ENCODE peak calls at places on chromosomes 7 and 10, in six cellular contexts. R, D, G, A, P and H are unnamed samples.

GRCh38 chr7:5143935-5144903 is 45.8 kb upstream of the WIPI2 start:
- DNase-seq in A (peak), P (peak), D (peak), R (no peak), G (peak), H (no peak)

GRCh38 chr10:100847440-100847839 is 65.3 kb upstream of the SLF2 start:
- DNase-seq in P (no peak), R (no peak), D (no peak), G (no peak), A (no peak), H (no peak)

GRCh38 chr7:116912269-116912909 is 40.9 kb upstream of the ST7 start:
- DNase-seq in G (no peak), A (no peak), R (no peak), P (no peak), D (no peak), H (no peak)

GRCh38 chr10:133142523-133143199 is 17.4 kb upstream of the KNDC1 start:
- DNase-seq in R (no peak), P (no peak), G (no peak), A (no peak), D (no peak), H (no peak)

GRCh38 chr10:10872035-10872673 is 145.5 kb upstream of the CELF2 start:
- DNase-seq in G (peak), P (no peak), R (no peak), D (no peak), A (no peak), H (no peak)

GRCh38 chr7:154631162-154631561 is 371.8 kb downstream of the PAXIP1 start:
- DNase-seq in G (no peak), A (no peak), D (no peak), P (no peak), R (no peak), H (no peak)

GRCh38 chr7:108528183-108528712 is 2.3 kb upstream of the PNPLA8 start:
- DNase-seq in G (peak), A (no peak), R (no peak), P (no peak), D (peak), H (no peak)

GRCh38 chr10:122510326-122510725 is 49.0 kb downstream of the HTRA1 start:
- DNase-seq in D (no peak), P (no peak), R (no peak), A (no peak), G (no peak), H (no peak)

GRCh38 chr7:81499262-81500116 is 270.4 kb downstream of the HGF start:
- DNase-seq in P (peak), D (no peak), G (peak), A (no peak), R (no peak), H (peak)

GRCh38 chr7:33334349-33334748 is 205.0 kb downstream of the BBS9 start:
- DNase-seq in A (no peak), G (no peak), P (peak), D (no peak), R (no peak), H (no peak)

GRCh38 chr7:151381333-151382078 is 28.3 kb downstream of the WDR86 start:
- DNase-seq in R (no peak), P (no peak), D (peak), A (peak), G (no peak), H (no peak)

GRCh38 chr10:113947138-113948011 is 92.9 kb downstream of the NHLRC2 start:
- DNase-seq in P (no peak), A (peak), D (peak), G (peak), R (no peak), H (no peak)

GRCh38 chr10:131452926-131453771 is 141.6 kb upstream of the TCERG1L start:
- DNase-seq in D (no peak), G (no peak), A (no peak), R (no peak), P (no peak), H (peak)

GRCh38 chr7:20320322-20320721 is 10.4 kb upstream of the ITGB8 start:
- DNase-seq in R (no peak), G (no peak), A (no peak), D (no peak), P (no peak), H (no peak)
- H3K4me3 ChIP-seq in R (no peak), G (no peak), A (no peak), D (no peak), P (no peak), H (no peak)

GRCh38 chr7:157011333-157012112 is 1.1 kb upstream of the MNX1 start:
- DNase-seq in P (no peak), G (no peak), R (no peak), D (no peak), A (no peak), H (no peak)
- TF ChIP-seq POLR2A in P (no peak), G (no peak), R (no peak), D (no peak), A (no peak), H (no peak)

GRCh38 chr10:80359644-80360043 is 3.1 kb downstream of the DYDC2 start:
- DNase-seq in R (no peak), G (no peak), P (no peak), D (no peak), A (no peak), H (no peak)

GRCh38 chr10:80357000-80357803 is 621 bp downstream of the DYDC2 start:
- DNase-seq in A (no peak), D (peak), R (no peak), G (no peak), P (no peak), H (peak)

GRCh38 chr10:80357804-80358125 is 1.2 kb downstream of the DYDC2 start:
- DNase-seq in G (no peak), P (no peak), A (no peak), R (no peak), D (no peak), H (no peak)

GRCh38 chr10:80351220-80351619 is 5.3 kb downstream of the DYDC1 start:
- DNase-seq in A (no peak), G (no peak), D (no peak), R (no peak), P (no peak), H (no peak)

DNA sequence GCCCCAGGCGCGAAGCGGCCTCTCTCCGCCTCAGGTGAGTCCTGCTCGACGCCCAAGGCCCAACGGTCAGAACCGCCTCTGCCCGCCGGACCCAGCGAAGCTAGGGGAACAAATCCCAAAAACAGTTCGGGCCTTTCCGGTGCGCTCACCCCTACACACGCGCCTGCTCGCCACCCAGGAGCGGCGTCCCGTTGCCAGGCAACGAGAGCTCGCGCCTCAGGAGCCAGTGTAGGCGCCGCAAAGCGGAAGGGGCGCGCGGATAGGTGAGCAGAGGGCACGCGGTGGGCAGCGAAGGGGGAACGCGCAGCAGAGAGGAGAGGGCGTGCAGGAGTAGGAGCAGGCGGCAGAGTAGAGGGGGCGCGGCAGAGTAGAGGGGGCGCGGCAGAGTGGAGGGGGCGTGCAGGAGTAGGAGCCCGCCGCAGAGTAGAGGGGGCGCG is at the start of the genes DYDC1 and DYDC2:
- DNase-seq in R (no peak), P (peak), G (peak), A (peak), D (peak), H (peak)
- H3K4me3 ChIP-seq in R (peak), P (no peak), G (no peak), A (peak), D (peak), H (peak)

GRCh38 chr10:102410427-102411073 is 8.0 kb downstream of the PSD start:
- DNase-seq in R (no peak), P (no peak), D (no peak), G (no peak), A (no peak), H (peak)
- TF ChIP-seq POLR2A in R (no peak), P (no peak), D (no peak), G (no peak), A (no peak), H (no peak)

GRCh38 chr10:106625761-106626160 is 538.7 kb downstream of the SORCS1 start:
- DNase-seq in G (no peak), R (no peak), P (no peak), A (no peak), D (no peak), H (no peak)
- H3K4me3 ChIP-seq in G (no peak), R (no peak), P (no peak), A (no peak), D (no peak), H (no peak)

GRCh38 chr7:102321351-102322201 is 34.7 kb downstream of the SPDYE6 start:
- DNase-seq in G (no peak), R (peak), A (no peak), D (peak), P (peak), H (peak)
- TF ChIP-seq POLR2A in G (no peak), R (no peak), A (no peak), D (no peak), P (no peak), H (no peak)

GRCh38 chr7:94483843-94484242 is 25.8 kb upstream of the CASD1 start:
- DNase-seq in P (no peak), G (no peak), A (no peak), R (no peak), D (no peak), H (no peak)

GRCh38 chr7:94477878-94478277 is 31.7 kb upstream of the CASD1 start:
- DNase-seq in P (no peak), D (no peak), A (no peak), R (no peak), G (no peak), H (no peak)

GRCh38 chr7:94476251-94476840 is 33.3 kb upstream of the CASD1 start:
- DNase-seq in R (no peak), D (no peak), P (no peak), A (no peak), G (no peak), H (no peak)

GRCh38 chr7:94478648-94479214 is 30.9 kb upstream of the CASD1 start:
- DNase-seq in G (no peak), D (no peak), R (no peak), A (no peak), P (no peak), H (no peak)

DNA sequence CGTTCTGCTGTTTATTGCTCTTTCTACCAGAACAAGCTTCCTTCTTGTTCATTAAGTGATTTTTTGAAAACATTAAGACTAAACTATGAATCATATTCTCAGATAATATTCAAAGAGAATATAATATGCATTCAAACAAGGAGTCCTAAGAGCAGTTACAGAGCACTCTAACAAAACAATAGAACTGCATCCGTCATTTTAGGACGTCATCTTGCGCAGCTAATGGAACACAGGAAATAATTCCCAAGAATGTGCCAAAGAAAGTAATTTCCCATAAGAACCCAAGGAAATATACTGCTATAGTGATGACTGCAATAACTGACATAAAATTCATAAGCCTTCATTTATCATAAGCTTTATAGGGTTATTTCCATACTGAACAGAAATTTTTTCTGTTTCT is 28.4 kb upstream of the CASD1 start:
- DNase-seq in G (no peak), D (no peak), P (no peak), R (no peak), A (no peak), H (no peak)
- H3K4me3 ChIP-seq in G (no peak), D (no peak), P (no peak), R (no peak), A (no peak), H (no peak)

DNA sequence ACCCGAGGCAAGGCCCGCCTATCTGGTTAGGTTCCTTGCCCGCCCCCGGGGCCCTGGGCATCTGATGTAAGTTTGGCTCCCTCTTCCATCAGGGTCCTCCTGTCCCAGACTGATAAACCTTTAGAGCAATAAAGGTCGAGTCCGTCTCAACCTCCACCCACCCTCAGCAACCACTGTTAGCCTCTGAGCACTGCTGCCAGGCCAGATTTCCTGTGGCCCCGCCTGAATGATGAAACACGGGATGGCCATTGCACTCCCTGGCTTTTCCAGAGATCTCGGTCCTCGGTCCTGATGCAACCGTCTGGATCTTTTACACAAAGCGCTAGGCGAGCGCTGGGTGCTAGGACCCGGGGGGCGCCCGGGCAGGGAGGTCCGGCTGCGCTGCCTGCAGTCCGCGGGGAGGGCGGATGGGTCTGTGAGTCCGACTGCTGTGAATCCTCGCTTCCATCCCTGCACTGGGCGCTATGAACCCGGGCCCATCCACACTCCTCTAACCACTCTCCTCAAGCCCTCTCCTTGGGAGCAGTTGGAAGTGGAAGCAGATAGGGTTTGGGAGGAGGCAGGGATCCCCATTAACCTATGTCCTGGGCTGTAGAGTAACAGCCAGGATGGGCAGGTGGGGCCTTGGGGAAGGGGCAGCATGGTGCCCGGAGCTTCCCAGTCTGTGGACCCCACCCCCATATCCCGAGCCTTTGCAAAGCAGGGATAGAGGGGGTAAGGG is 875 bp upstream of the DDIT4 start:
- DNase-seq in P (peak), A (peak), D (peak), G (peak), R (peak), H (peak)
- TF ChIP-seq POLR2A in P (peak), A (no peak), D (no peak), G (no peak), R (peak), H (no peak)

GRCh38 chr7:114416089-114416990 is 1.7 kb downstream of the FOXP2 start:
- DNase-seq in R (no peak), A (no peak), P (no peak), D (no peak), G (no peak), H (no peak)

GRCh38 chr7:114413741-114414140 is 874 bp upstream of the FOXP2 start:
- DNase-seq in A (no peak), D (no peak), G (no peak), P (no peak), R (no peak), H (no peak)

GRCh38 chr7:114415054-114415997 is 711 bp downstream of the FOXP2 start:
- DNase-seq in D (no peak), A (no peak), G (no peak), R (no peak), P (no peak), H (no peak)

GRCh38 chr7:114412548-114412947 is 2.1 kb upstream of the FOXP2 start:
- DNase-seq in R (no peak), A (no peak), G (no peak), D (no peak), P (no peak), H (no peak)

GRCh38 chr7:114414151-114415053 is at the start of gene FOXP2:
- DNase-seq in R (no peak), G (no peak), P (no peak), A (no peak), D (no peak), H (no peak)
- H3K4me3 ChIP-seq in R (peak), G (no peak), P (no peak), A (peak), D (peak), H (no peak)

DNA sequence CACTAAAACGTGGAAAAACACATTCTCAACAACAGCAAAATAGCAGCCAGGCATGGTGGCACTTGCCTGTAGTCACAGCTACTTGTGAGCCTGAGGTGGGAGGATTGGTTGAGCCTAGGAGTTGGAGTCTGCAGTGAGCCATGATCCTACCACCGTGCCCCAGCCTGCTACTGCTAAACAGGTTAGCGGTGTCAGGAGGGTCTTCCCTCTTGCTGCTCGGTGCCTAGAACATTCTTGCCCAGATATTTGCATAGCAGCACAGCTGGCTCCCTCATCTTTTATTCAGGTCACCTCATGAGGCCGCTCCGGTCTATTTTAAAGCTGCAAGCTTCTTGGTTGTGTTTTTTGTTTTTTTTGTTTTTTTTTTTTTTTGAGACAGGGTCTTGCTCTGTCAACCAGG is 2.9 kb upstream of the RABGEF1 start:
- DNase-seq in A (no peak), G (no peak), P (no peak), R (no peak), D (no peak), H (no peak)
- TF ChIP-seq POLR2A in A (no peak), G (no peak), P (no peak), R (no peak), D (no peak), H (no peak)